ENCODE peak calls at places on chromosomes 7 and 10, in seven cellular contexts. R, A, O, P, Z, D and M are unnamed samples.

GRCh38 chr10:43689618-43689954 is 40.9 kb upstream of the ZNF32 start:
- DNase-seq in Z (peak; percentile 89), R (peak; percentile 60), D (peak; percentile 82), P (peak; percentile 65), O (peak; percentile 75), A (peak; percentile 78), M (peak; percentile 68)

GRCh38 chr7:44167920-44168319 is 21.3 kb downstream of the GCK start:
- DNase-seq in O (no peak), Z (no peak), R (no peak), P (no peak), A (no peak), D (no peak), M (no peak)

GRCh38 chr10:30357806-30358205 is 8.7 kb upstream of the MTPAP start:
- DNase-seq in A (no peak), P (no peak), Z (no peak), R (no peak), O (no peak), D (no peak), M (no peak)

GRCh38 chr10:125157473-125157865 is 2.9 kb downstream of the CTBP2 start:
- DNase-seq in D (no peak), P (no peak), A (no peak), Z (no peak), R (no peak), O (peak; percentile 58), M (no peak)

GRCh38 chr7:83976302-83976701 is 218.3 kb downstream of the SEMA3A start:
- DNase-seq in A (no peak), R (no peak), D (peak; percentile 57), O (no peak), Z (no peak), P (peak; percentile 55), M (peak; percentile 20)

GRCh38 chr10:77004917-77005564 is 632.6 kb downstream of the KCNMA1 start:
- DNase-seq in D (peak; percentile 52), Z (no peak), A (no peak), P (peak; percentile 75), O (no peak), R (no peak), M (peak; percentile 23)

GRCh38 chr10:47325303-47326291 is 3.3 kb downstream of the GDF2 start:
- DNase-seq in A (no peak), D (no peak), O (no peak), R (no peak), P (no peak), Z (peak; percentile 49), M (no peak)

GRCh38 chr10:27661511-27662286 is 83.9 kb downstream of the MKX start:
- DNase-seq in O (no peak), R (no peak), A (no peak), P (no peak), D (no peak), Z (no peak), M (no peak)

GRCh38 chr7:20749896-20750295 is 36.8 kb downstream of the SP8 start:
- DNase-seq in A (no peak), D (no peak), R (no peak), Z (no peak), O (no peak), P (no peak), M (no peak)

GRCh38 chr10:94320285-94320914 is 42.3 kb downstream of the NOC3L start:
- DNase-seq in A (peak; percentile 56), O (peak; percentile 81), P (peak; percentile 75), D (peak; percentile 43), Z (no peak), R (peak; percentile 57), M (peak; percentile 51)

GRCh38 chr10:78176320-78177012 is 142.8 kb downstream of the RPS24 start:
- DNase-seq in R (no peak), D (no peak), P (no peak), O (no peak), A (no peak), Z (no peak), M (no peak)

GRCh38 chr7:3279147-3279818 is 21.8 kb upstream of the SDK1 start:
- DNase-seq in O (no peak), A (no peak), Z (no peak), D (no peak), R (no peak), P (no peak), M (no peak)

GRCh38 chr7:159119851-159120539 is 24.7 kb downstream of the VIPR2 start:
- DNase-seq in Z (peak; percentile 38), O (no peak), A (no peak), R (no peak), D (no peak), P (no peak), M (no peak)

GRCh38 chr7:152759655-152760383 is at the start of gene ACTR3B:
- DNase-seq in O (peak; percentile 91), Z (peak; percentile 96), P (peak; percentile 89), D (peak; percentile 100), R (peak; percentile 91), A (peak; percentile 91), M (peak; percentile 96)

GRCh38 chr7:65317372-65317771 is 56.3 kb upstream of the ZNF92 start:
- DNase-seq in Z (no peak), O (no peak), P (no peak), A (no peak), R (no peak), D (no peak), M (no peak)

GRCh38 chr7:73817121-73817520 is 13.7 kb upstream of the CLDN4 start:
- DNase-seq in P (no peak), O (no peak), A (no peak), D (no peak), Z (peak; percentile 30), R (no peak), M (no peak)

GRCh38 chr7:51010534-51010933 is 227.8 kb upstream of the GRB10 start:
- DNase-seq in D (no peak), O (no peak), A (no peak), Z (no peak), R (no peak), P (no peak), M (no peak)

GRCh38 chr10:29858352-29859267 is 200.8 kb downstream of the JCAD start:
- DNase-seq in R (peak; percentile 70), D (peak; percentile 31), Z (peak; percentile 80), P (peak; percentile 77), A (peak; percentile 65), O (peak; percentile 68), M (no peak)

GRCh38 chr10:63382066-63382465 is 83.7 kb downstream of the JMJD1C start:
- DNase-seq in P (no peak), R (no peak), D (no peak), O (no peak), A (no peak), Z (no peak), M (no peak)

GRCh38 chr10:97673736-97674525 is 13.1 kb downstream of the AVPI1 start:
- DNase-seq in A (no peak), O (no peak), R (no peak), D (no peak), P (peak; percentile 72), Z (no peak), M (no peak)

GRCh38 chr10:1600861-1601260 is 136.5 kb downstream of the ADARB2 start:
- DNase-seq in A (no peak), Z (no peak), D (no peak), R (no peak), O (no peak), P (no peak), M (no peak)

GRCh38 chr7:90850516-90850915 is 254.4 kb downstream of the CDK14 start:
- DNase-seq in O (no peak), P (no peak), A (no peak), Z (no peak), D (no peak), R (no peak), M (no peak)

GRCh38 chr10:98425511-98426352 is 10.8 kb upstream of the PYROXD2 start:
- DNase-seq in D (peak; percentile 78), Z (no peak), A (peak; percentile 40), R (no peak), O (peak; percentile 58), P (peak; percentile 60), M (peak; percentile 73)

GRCh38 chr10:12350167-12350872 is 973 bp downstream of the CAMK1D start:
- DNase-seq in O (peak; percentile 56), A (peak; percentile 21), R (peak; percentile 21), D (peak; percentile 62), Z (peak; percentile 81), P (peak; percentile 39), M (peak; percentile 61)
- TF ChIP-seq CTCF in O (peak; percentile 27), A (peak; percentile 17), R (no peak), D (no peak), Z (no peak), P (no peak), M (no peak)

DNA sequence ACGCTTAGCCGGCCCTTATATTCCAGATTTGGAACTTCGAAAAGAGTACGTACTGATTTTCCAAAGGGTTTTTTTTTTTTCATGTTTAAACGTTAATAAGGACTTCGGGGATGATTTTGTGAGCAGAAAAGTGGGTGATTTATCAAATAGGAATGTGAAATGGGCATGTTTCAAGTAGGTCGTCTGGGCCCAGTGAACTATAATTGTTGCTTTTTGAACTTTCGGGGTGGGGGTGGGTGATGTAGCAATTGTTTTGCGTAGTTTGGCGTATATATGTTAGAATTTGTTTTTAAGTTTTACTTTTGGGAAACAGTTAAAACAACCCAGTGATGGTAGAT is 299 bp upstream of the PBLD start:
- DNase-seq in D (no peak), R (no peak), Z (no peak), A (no peak), P (peak; percentile 80), O (no peak), M (no peak)
- TF ChIP-seq CTCF in D (no peak), R (no peak), Z (no peak), A (no peak), P (no peak), O (no peak), M (no peak)

DNA sequence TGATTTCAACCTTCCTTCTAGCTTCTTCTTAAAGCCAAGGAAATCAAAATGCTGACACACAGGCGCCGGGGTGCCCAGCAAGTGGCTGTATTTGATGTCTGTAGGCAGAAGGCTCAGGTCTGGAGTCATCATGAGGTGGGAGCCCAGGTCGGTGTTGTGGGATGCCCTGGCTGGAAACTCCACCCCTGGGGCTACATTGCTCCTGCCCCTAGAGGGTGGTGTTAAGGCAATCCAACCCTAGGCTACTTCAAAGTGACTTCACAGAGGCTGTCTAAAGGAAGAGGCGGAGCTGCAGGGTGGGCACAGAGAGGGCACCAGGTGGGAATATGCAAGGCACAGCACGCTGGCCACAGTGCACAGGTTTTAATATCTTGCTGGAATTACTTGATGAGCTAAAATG is 200.9 kb downstream of the ADAM12 start:
- DNase-seq in R (no peak), P (no peak), O (no peak), Z (no peak), A (no peak), D (no peak), M (no peak)
- TF ChIP-seq CTCF in R (no peak), P (no peak), O (no peak), Z (no peak), A (no peak), D (no peak), M (no peak)

DNA sequence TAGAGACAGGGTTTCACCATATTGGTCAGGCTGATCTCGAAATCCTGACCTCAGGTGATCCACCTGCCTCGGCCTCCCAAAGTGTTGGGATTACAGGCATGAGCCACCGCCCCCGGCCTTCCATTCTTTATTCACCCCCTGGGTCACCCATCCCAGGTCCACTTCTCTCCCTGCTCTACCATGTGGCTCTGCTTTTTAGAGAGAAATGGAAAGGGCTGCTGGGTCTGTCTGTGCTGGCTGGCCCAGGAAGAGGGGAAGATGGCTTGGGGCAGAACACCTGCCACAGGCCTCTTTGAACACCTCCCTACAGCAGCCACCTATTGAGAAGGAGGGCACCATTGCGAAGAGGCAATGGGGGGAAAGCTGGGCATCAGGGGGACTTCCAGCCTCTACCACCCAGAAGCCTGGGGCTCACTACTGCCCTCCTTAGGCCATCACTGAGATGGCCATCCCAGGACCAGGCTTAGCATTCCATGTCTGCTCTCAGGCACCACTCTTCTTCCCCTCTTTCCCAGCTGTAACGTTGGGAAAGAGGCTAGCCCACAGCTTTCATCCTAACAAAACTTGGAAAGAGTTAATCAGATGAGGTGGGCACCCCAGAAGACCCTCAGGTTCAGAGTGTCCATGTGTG is 256.3 kb downstream of the GRID1 start:
- DNase-seq in A (no peak), D (no peak), P (no peak), O (no peak), R (no peak), Z (no peak), M (no peak)
- TF ChIP-seq CTCF in A (no peak), D (no peak), P (no peak), O (no peak), R (no peak), Z (no peak), M (peak; percentile 22)